ENCODE peak calls at places on chromosomes 13 and 19, in five cellular contexts. R, M, A, U and N are unnamed samples.
A peak's percentile ranks its signal among the peaks of the same experiment; 100 is the strongest.

GRCh38 chr13:67228909-67229308 is 1.2 kb downstream of the PCDH9 start:
- DNase-seq in R (no peak), U (no peak), A (no peak), M (peak; percentile 32), N (no peak)

GRCh38 chr13:73201601-73202000 is 142.8 kb downstream of the KLF5 start:
- DNase-seq in U (no peak), A (no peak), M (no peak), R (no peak), N (no peak)

GRCh38 chr19:11142528-11143171 is 12.9 kb downstream of the SPC24 start:
- DNase-seq in M (peak; percentile 95), U (peak; percentile 88), R (peak; percentile 91), A (peak; percentile 90), N (no peak)

GRCh38 chr13:67133476-67133875 is 96.7 kb downstream of the PCDH9 start:
- DNase-seq in A (no peak), M (peak; percentile 23), R (no peak), U (no peak), N (no peak)

GRCh38 chr19:39448271-39448670 is 2.9 kb downstream of the SUPT5H start:
- DNase-seq in A (no peak), M (peak; percentile 51), R (no peak), U (no peak), N (no peak)

GRCh38 chr19:37718357-37718756 is 1.2 kb downstream of the ZNF607 start:
- DNase-seq in A (peak; percentile 10), M (no peak), R (no peak), U (no peak), N (no peak)

GRCh38 chr19:6235031-6235951 is 44.5 kb downstream of the MLLT1 start:
- DNase-seq in R (no peak), U (no peak), A (no peak), M (no peak), N (no peak)

GRCh38 chr13:69374036-69374435 is 733.6 kb upstream of the ATXN8OS start:
- DNase-seq in U (no peak), R (no peak), A (no peak), M (no peak), N (no peak)

GRCh38 chr19:51887522-51888498 is at the start of gene ZNF577:
- DNase-seq in A (no peak), R (no peak), M (peak; percentile 93), U (no peak), N (peak; percentile 82)

GRCh38 chr13:110121312-110122083 is 185.5 kb downstream of the COL4A1 start:
- DNase-seq in R (no peak), M (no peak), A (no peak), U (no peak), N (no peak)

GRCh38 chr19:35718345-35719041 is 690 bp downstream of the KMT2B start:
- DNase-seq in M (no peak), U (no peak), R (peak; percentile 40), A (no peak), N (peak; percentile 62)

GRCh38 chr13:101412076-101412475 is 4.2 kb downstream of the NALCN start:
- DNase-seq in R (no peak), M (no peak), U (no peak), A (no peak), N (no peak)

GRCh38 chr19:12952488-12953455 is 4.3 kb downstream of the GADD45GIP1 start:
- DNase-seq in A (no peak), M (peak; percentile 88), R (no peak), U (peak; percentile 13), N (no peak)

GRCh38 chr13:79710376-79710775 is 229.4 kb downstream of the NDFIP2 start:
- DNase-seq in A (no peak), R (no peak), U (no peak), M (no peak), N (no peak)

GRCh38 chr19:43799502-43800142 is 2.6 kb downstream of the LYPD5 start:
- DNase-seq in A (no peak), U (no peak), R (no peak), M (no peak), N (no peak)

GRCh38 chr13:77372275-77372674 is 45.4 kb upstream of the MYCBP2 start:
- DNase-seq in R (no peak), U (no peak), M (no peak), A (no peak), N (no peak)

GRCh38 chr13:44697058-44697457 is 120.9 kb upstream of the TSC22D1 start:
- DNase-seq in R (no peak), U (peak; percentile 7), M (no peak), A (no peak), N (no peak)

GRCh38 chr19:43229315-43229714 is 23.9 kb upstream of the PSG4 start:
- DNase-seq in R (peak; percentile 44), U (no peak), A (peak; percentile 25), M (peak; percentile 10), N (no peak)

GRCh38 chr13:21458457-21458815 is 667 bp downstream of the ZDHHC20 start:
- DNase-seq in M (no peak), A (no peak), U (peak; percentile 22), R (peak; percentile 22), N (no peak)

GRCh38 chr13:26060366-26060765 is 8.6 kb upstream of the SHISA2 start:
- DNase-seq in U (no peak), M (no peak), R (no peak), A (no peak), N (no peak)

GRCh38 chr19:10888421-10888866 is 17.1 kb downstream of the CARM1 start:
- DNase-seq in U (no peak), A (no peak), M (no peak), R (no peak), N (peak; percentile 53)

GRCh38 chr19:41218615-41219507 is at the start of gene AXL:
- DNase-seq in A (peak; percentile 25), R (peak; percentile 90), M (peak; percentile 86), U (peak; percentile 42), N (peak; percentile 78)

GRCh38 chr13:109698779-109699178 is 87.6 kb downstream of the IRS2 start:
- DNase-seq in A (no peak), M (peak; percentile 49), U (no peak), R (no peak), N (no peak)

GRCh38 chr13:96248103-96248502 is 158.2 kb downstream of the HS6ST3 start:
- DNase-seq in M (no peak), R (no peak), A (no peak), U (no peak), N (no peak)

GRCh38 chr19:1074512-1075283 is 7.7 kb downstream of the ARHGAP45 start:
- DNase-seq in U (peak; percentile 98), R (peak; percentile 74), A (no peak), M (no peak), N (no peak)

GRCh38 chr19:54560881-54561385 is 12.7 kb upstream of the LILRA2 start:
- DNase-seq in A (no peak), R (no peak), M (no peak), U (no peak), N (no peak)

GRCh38 chr13:29457299-29457698 is 138.2 kb downstream of the SLC7A1 start:
- DNase-seq in M (peak; percentile 79), R (peak; percentile 13), A (no peak), U (no peak), N (no peak)

GRCh38 chr19:40357655-40358054 is 9.2 kb downstream of the PLD3 start:
- DNase-seq in R (no peak), M (peak; percentile 54), U (no peak), A (no peak), N (no peak)

GRCh38 chr19:47518854-47519253 is 4.0 kb upstream of the NAPA start:
- DNase-seq in R (no peak), A (no peak), M (no peak), U (no peak), N (no peak)
- TF ChIP-seq MAFK in R (no peak), A (no peak), M (no peak), U (no peak), N (no peak)

GRCh38 chr19:17526922-17527321 is 15.5 kb downstream of the PGLS start:
- DNase-seq in A (no peak), M (no peak), R (no peak), U (no peak), N (no peak)
- TF ChIP-seq MAFK in A (no peak), M (no peak), R (no peak), U (no peak), N (no peak)

DNA sequence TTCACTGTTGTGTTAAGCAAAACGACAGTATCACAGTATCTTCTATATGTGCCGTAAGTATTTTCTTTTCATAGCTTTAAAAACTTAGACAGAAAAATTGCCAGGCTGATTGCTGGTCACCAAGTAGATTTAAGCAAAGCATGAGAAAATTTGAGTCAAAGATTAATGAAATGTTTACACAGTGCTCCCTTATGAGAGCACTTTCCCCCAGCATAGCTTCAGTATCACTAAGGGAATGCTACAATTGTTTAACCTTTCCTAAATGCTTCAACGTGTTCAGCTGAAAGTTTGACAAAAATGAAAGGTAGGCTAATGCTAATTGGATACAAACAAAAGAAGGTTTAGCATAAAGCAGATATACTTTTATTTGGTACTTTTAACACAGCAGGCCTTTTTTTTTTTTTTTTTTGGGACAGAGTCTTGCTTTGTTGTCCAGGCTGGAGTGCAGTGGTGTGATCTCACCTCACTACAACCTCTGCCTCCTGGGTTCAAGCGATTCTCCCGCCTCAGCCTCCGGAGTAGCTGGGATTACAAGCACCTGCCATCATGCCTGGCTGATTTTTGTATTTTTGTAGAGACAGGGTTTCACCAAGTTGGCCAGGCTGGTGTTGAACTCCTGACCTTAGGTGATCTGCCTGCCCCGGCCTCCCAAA is 23.4 kb downstream of the PCCA start:
- DNase-seq in U (no peak), R (no peak), M (no peak), A (peak; percentile 59), N (no peak)
- TF ChIP-seq MAFK in U (no peak), R (no peak), M (no peak), A (no peak), N (no peak)

GRCh38 chr13:114017028-114017630 is 43.3 kb upstream of the C13orf46 start:
- DNase-seq in U (no peak), R (no peak), M (peak; percentile 42), A (no peak), N (no peak)
- TF ChIP-seq MAFK in U (no peak), R (no peak), M (no peak), A (no peak), N (no peak)